ENCODE peak calls at places on chromosomes 11 and 22, in ten cellular contexts. B is breast epithelium; E is AG04450; L is small intestine; T is substantia nigra; W is brain microvascular endothelial cell; V is stomach; M is effector memory CD4-positive, alpha-beta T cell; R is A549; Y is Panc1. P is an unnamed sample.

GRCh38 chr11:2587976-2588748 is 111.6 kb downstream of the KCNQ1OT1 start:
- DNase-seq in B (peak), E (no peak), L (no peak), T (no peak), W (no peak), V (peak), M (no peak), R (no peak), Y (no peak), P (no peak)

GRCh38 chr22:46502346-46502745 is 35.1 kb downstream of the CELSR1 start:
- DNase-seq in B (no peak), E (no peak), L (no peak), T (no peak), W (no peak), V (no peak), M (no peak), R (no peak), Y (no peak), P (no peak)

GRCh38 chr11:69382131-69383128 is 88.5 kb downstream of the MYEOV start:
- DNase-seq in B (peak), E (no peak), L (peak), T (peak), W (no peak), V (peak), M (no peak), R (no peak), Y (no peak), P (no peak)

GRCh38 chr22:18033204-18033998 is 9.0 kb upstream of the MICAL3 start:
- DNase-seq in B (no peak), E (no peak), L (no peak), T (no peak), W (no peak), V (no peak), M (no peak), R (no peak), Y (no peak), P (no peak)

GRCh38 chr11:65275906-65276305 is 14.1 kb downstream of the POLA2 start:
- DNase-seq in B (no peak), E (no peak), L (peak), T (no peak), W (no peak), V (no peak), M (no peak), R (no peak), Y (no peak), P (no peak)

GRCh38 chr11:25562417-25562816 is 769.5 kb upstream of the ANO3 start:
- DNase-seq in B (no peak), E (no peak), L (no peak), T (no peak), W (no peak), V (no peak), M (no peak), R (no peak), Y (no peak), P (no peak)

GRCh38 chr11:72471005-72471898 is 36.9 kb upstream of the CLPB start:
- DNase-seq in B (no peak), E (peak), L (peak), T (peak), W (peak), V (peak), M (peak), R (peak), Y (no peak), P (peak)

GRCh38 chr11:2813968-2814367 is 71.6 kb downstream of the CDKN1C start:
- DNase-seq in B (no peak), E (no peak), L (no peak), T (no peak), W (no peak), V (no peak), M (no peak), R (no peak), Y (no peak), P (no peak)

GRCh38 chr11:64271339-64272132 is 12.9 kb downstream of the BAD start:
- DNase-seq in B (peak), E (peak), L (peak), T (peak), W (peak), V (peak), M (peak), R (peak), Y (peak), P (peak)

GRCh38 chr22:33922268-33922667 is 2.0 kb upstream of the LARGE1 start:
- DNase-seq in B (peak), E (no peak), L (peak), T (no peak), W (peak), V (peak), M (no peak), R (no peak), Y (no peak), P (no peak)

GRCh38 chr11:72618801-72619200 is 55.4 kb downstream of the PDE2A start:
- DNase-seq in B (no peak), E (no peak), L (no peak), T (no peak), W (no peak), V (no peak), M (no peak), R (no peak), Y (no peak), P (no peak)

GRCh38 chr22:29149841-29150555 is 55.7 kb upstream of the EMID1 start:
- DNase-seq in B (no peak), E (no peak), L (no peak), T (peak), W (no peak), V (no peak), M (no peak), R (no peak), Y (no peak), P (peak)

GRCh38 chr11:2559527-2560311 is 114.9 kb downstream of the KCNQ1 start:
- DNase-seq in B (no peak), E (no peak), L (no peak), T (no peak), W (no peak), V (no peak), M (no peak), R (no peak), Y (no peak), P (no peak)

GRCh38 chr22:36741204-36741793 is 34.6 kb downstream of the IFT27 start:
- DNase-seq in B (peak), E (no peak), L (no peak), T (no peak), W (peak), V (peak), M (no peak), R (peak), Y (no peak), P (no peak)

DNA sequence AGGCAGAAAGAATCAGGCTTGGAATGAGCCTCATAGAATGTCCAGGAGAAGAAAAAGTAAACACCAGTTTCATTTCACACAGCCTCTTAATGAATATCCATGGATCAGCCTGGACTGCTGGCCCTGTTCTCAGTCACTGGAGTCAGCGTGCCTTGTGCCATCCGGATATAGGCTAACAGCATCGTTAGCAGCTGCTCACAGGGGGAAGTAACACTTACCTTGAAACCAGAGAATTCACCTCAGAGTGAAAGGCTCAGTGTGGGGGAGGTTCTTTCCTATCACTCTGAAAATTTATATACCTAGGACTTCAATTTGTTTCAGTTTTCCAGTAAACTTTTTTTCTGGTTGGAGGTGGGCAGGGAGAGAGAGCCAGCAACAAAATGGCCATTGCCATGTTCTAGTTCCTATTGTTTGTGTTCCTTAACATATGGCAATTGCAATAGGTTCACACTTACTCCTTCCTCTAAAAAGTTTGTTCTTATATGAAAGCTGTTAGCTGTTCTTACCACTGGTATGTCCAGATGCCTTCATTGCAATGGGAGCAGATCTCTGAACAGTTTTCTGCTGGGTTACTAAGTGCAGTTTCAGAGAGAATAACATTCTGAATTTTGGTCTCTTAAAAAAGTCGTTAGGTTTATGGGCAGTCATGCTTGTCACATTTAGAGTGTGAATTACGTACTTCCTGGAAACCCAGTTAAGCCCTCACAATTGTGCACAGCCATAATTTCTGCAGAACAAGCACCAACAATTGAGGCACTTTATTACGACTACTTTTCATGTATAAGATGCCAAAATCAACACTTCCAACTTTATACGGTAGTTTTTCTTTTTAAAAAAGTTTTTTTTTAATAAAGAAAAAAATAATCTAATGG is 247.7 kb downstream of the CADM1 start:
- DNase-seq in B (no peak), E (no peak), L (no peak), T (no peak), W (no peak), V (no peak), M (no peak), R (no peak), Y (no peak), P (no peak)
- H3K27ac ChIP-seq in B (no peak), E (no peak), L (no peak), T (no peak), W (no peak), V (no peak), M (no peak), R (no peak), Y (no peak), P (peak)

DNA sequence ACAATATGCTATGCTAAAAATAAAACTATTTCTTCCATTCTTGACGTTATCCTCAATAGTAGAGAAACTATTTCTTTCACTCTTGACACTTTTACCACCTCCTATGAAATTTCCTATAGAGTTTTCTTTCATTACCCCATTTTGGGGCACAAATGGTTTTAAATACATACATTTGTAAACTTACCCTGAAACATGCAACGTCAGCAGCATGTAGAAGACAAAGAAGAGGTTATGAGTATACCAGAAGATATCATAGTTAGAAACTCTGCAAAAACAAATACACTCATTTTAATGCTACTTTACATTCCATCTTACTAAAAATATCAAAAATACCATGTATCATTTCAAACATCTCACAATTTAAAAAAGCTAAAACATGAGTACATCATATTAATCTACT is 69.5 kb downstream of the NOX4 start:
- DNase-seq in B (no peak), E (no peak), L (no peak), T (no peak), W (no peak), V (no peak), M (no peak), R (no peak), Y (no peak), P (no peak)
- H3K27ac ChIP-seq in B (no peak), E (no peak), L (no peak), T (no peak), W (no peak), V (no peak), M (no peak), R (no peak), Y (no peak), P (no peak)

DNA sequence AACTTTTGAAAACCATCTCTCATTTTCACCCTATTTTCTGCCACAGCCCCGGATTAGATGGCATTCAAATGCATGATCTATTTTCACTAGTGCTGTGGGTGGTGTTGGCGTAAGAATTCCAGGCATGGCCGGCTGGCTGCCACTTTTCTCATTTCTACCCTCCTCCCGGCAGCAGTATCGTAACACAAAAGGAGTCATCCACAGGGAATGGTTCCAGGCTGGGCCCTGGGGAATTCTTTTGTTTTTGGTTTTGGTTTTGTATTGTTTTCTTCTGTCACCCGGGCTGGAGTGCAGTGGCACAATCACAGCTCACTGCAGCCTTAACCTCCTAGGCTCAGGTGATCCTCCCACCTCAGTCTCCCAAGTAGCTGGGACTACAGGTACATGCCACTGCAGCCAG is 13.8 kb downstream of the JAML start:
- DNase-seq in B (no peak), E (no peak), L (no peak), T (no peak), W (peak), V (no peak), M (no peak), R (no peak), Y (no peak), P (no peak)
- H3K27ac ChIP-seq in B (no peak), E (no peak), L (no peak), T (no peak), W (no peak), V (no peak), M (no peak), R (no peak), Y (no peak), P (no peak)

DNA sequence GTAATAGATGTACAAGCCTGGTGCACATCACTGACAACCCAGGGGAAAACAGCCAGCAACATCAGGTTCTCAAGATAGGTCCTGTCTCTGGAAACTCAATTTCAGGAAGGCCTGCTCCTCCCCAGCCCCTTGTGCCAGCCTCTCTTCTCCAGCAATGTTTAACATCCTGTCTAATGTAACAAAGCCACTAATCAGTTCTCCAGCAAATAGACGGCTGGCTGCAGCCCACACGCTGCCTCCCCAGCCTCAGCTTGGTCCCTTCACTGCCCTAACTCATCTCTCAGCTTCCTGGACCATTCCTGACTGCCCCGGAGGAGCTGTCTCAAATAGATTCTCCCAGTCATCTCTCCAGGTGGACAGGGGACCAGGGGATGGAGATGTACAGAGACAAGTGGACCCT is 37.8 kb downstream of the RPL27A start:
- DNase-seq in B (no peak), E (no peak), L (no peak), T (no peak), W (no peak), V (peak), M (no peak), R (no peak), Y (no peak), P (no peak)
- H3K27ac ChIP-seq in B (peak), E (peak), L (peak), T (peak), W (no peak), V (peak), M (no peak), R (peak), Y (no peak), P (no peak)

DNA sequence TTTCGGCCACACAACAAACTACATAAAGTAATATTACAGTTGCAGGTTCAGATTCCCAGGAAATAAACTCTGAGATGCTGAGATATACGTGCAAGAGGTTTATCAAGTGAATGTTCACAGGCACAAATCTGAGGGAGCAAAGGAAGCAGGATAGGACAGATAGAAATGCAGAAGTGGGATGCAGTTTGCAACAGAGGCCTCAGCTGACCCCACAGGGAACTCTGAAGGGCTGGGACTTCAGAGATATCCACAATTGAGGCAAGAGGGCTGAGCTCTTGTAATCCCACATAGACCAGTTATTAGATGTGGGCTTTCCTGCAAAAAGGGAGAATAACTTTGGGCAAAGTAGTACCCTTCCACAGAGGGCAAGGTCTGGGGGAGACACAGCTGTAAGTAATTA is 25.4 kb upstream of the ARHGAP20 start:
- DNase-seq in B (no peak), E (no peak), L (no peak), T (no peak), W (no peak), V (no peak), M (no peak), R (no peak), Y (no peak), P (no peak)
- H3K27ac ChIP-seq in B (no peak), E (no peak), L (no peak), T (no peak), W (no peak), V (no peak), M (no peak), R (no peak), Y (no peak), P (no peak)

GRCh38 chr22:39593931-39594285 is 23.4 kb downstream of the CACNA1I start:
- DNase-seq in B (no peak), E (no peak), L (no peak), T (no peak), W (no peak), V (no peak), M (no peak), R (no peak), Y (no peak), P (no peak)
- H3K27ac ChIP-seq in B (no peak), E (no peak), L (no peak), T (no peak), W (no peak), V (no peak), M (no peak), R (peak), Y (no peak), P (no peak)

P was measured in caudate nucleus.